ENCODE peak calls at places on chromosomes 5 and 9, in ten cellular contexts. M is fibroblast of mammary gland, B is GM23248, J is lower leg skin, Q is body of pancreas, E is myocyte, O is esophagus squamous epithelium, V is AG10803, P is GM18507, X is HFFc6. F is an unnamed sample.

GRCh38 chr9:68847765-68848164 is 142.7 kb downstream of the PIP5K1B start:
- DNase-seq in J (no peak), P (no peak), O (no peak), X (no peak), E (no peak), Q (no peak), B (no peak), V (no peak), M (no peak), F (no peak)

GRCh38 chr5:91177639-91178038 is 205.5 kb downstream of the ARRDC3 start:
- DNase-seq in P (no peak), E (no peak), X (no peak), V (peak; percentile 23), M (peak; percentile 23), Q (no peak), B (peak; percentile 50), J (no peak), O (no peak), F (no peak)

GRCh38 chr9:134047868-134048581 is 19.8 kb downstream of the BRD3 start:
- DNase-seq in M (no peak), X (no peak), P (no peak), B (no peak), E (no peak), O (no peak), J (no peak), V (no peak), Q (no peak), F (no peak)

GRCh38 chr9:131587331-131587730 is 42.0 kb downstream of the PRRT1B start:
- DNase-seq in J (no peak), B (no peak), O (no peak), E (no peak), Q (no peak), V (no peak), X (no peak), P (no peak), M (no peak), F (no peak)

GRCh38 chr5:176658817-176659216 is 11.5 kb downstream of the TSPAN17 start:
- DNase-seq in X (no peak), P (no peak), M (peak; percentile 35), V (peak; percentile 53), E (peak; percentile 26), O (no peak), Q (no peak), J (no peak), B (peak; percentile 27), F (no peak)

GRCh38 chr5:163379298-163380155 is 57.9 kb upstream of the CCNG1 start:
- DNase-seq in O (no peak), E (peak; percentile 13), B (peak; percentile 86), V (peak; percentile 33), J (no peak), M (peak; percentile 90), X (peak; percentile 35), Q (peak; percentile 29), P (no peak), F (peak; percentile 34)

GRCh38 chr9:127253446-127253845 is 11.1 kb upstream of the GARNL3 start:
- DNase-seq in B (no peak), M (no peak), E (no peak), X (no peak), J (no peak), V (no peak), P (no peak), Q (no peak), O (no peak), F (no peak)

GRCh38 chr5:130720355-130720754 is 444.7 kb downstream of the HINT1 start:
- DNase-seq in O (no peak), Q (no peak), B (peak; percentile 0), P (no peak), M (peak; percentile 64), E (peak; percentile 83), V (peak; percentile 5), J (no peak), X (no peak), F (peak; percentile 9)

GRCh38 chr9:95036676-95037075 is 280.8 kb downstream of the FANCC start:
- DNase-seq in X (no peak), Q (no peak), B (no peak), M (no peak), E (peak; percentile 87), P (no peak), J (no peak), V (no peak), O (no peak), F (no peak)

F was measured in EL.